ENCODE peak calls at places on chromosomes 6 and 20, in six cellular contexts. M is fibroblast of lung; E is CD4-positive, CD25-positive, alpha-beta regulatory T cell; S is sigmoid colon; B is psoas muscle; L is HepG2. H is an unnamed sample. For H3K4me1, the result is how much of the 10 kb centered on the place peaks cover.

GRCh38 chr20:4810446-4811019 is 88.8 kb downstream of the PRND start:
- DNase-seq in M (no peak), S (no peak), E (no peak), B (no peak), L (no peak), H (no peak)

GRCh38 chr6:107970255-107970654 is 12.2 kb upstream of the SEC63 start:
- DNase-seq in E (no peak), M (no peak), B (no peak), S (no peak), L (no peak), H (no peak)

GRCh38 chr6:14472964-14473363 is 355.4 kb downstream of the CD83 start:
- DNase-seq in B (no peak), M (peak), L (no peak), E (no peak), S (no peak), H (no peak)

GRCh38 chr6:63816979-63817436 is 181.4 kb downstream of the PHF3 start:
- DNase-seq in L (peak), B (no peak), M (no peak), S (no peak), E (no peak), H (no peak)

GRCh38 chr6:143337201-143337949 is 113.1 kb downstream of the ADAT2 start:
- DNase-seq in E (peak), S (no peak), M (no peak), L (peak), B (peak), H (no peak)

GRCh38 chr20:2465100-2465499 is 5.5 kb downstream of the SNRPB start:
- DNase-seq in B (no peak), E (no peak), S (no peak), M (no peak), L (no peak), H (no peak)

GRCh38 chr6:163416380-163416629 is 1.8 kb downstream of the QKI start:
- DNase-seq in E (peak), S (no peak), L (no peak), M (no peak), B (no peak), H (no peak)

GRCh38 chr6:158536891-158537798 is 22.7 kb upstream of the TMEM181 start:
- DNase-seq in E (no peak), M (peak), B (no peak), L (peak), S (no peak), H (no peak)

GRCh38 chr20:64151634-64152530 is 12.4 kb upstream of the MYT1 start:
- DNase-seq in L (peak), B (no peak), S (peak), M (peak), E (no peak), H (peak)

GRCh38 chr6:158607411-158608170 is 37.0 kb downstream of the DYNLT1 start:
- DNase-seq in S (no peak), M (peak), L (no peak), B (no peak), E (no peak), H (no peak)

GRCh38 chr20:2508631-2509467 is at the start of gene ZNF343:
- DNase-seq in S (peak), M (peak), L (peak), E (peak), B (peak), H (peak)

GRCh38 chr6:168527451-168528210 is 86.6 kb downstream of the SMOC2 start:
- DNase-seq in B (no peak), L (no peak), S (no peak), E (no peak), M (peak), H (no peak)

GRCh38 chr6:134041093-134041492 is 11.3 kb downstream of the SLC2A12 start:
- DNase-seq in E (no peak), B (no peak), L (no peak), M (peak), S (no peak), H (no peak)

GRCh38 chr20:57040924-57041323 is 225.5 kb downstream of the BMP7 start:
- DNase-seq in B (no peak), E (no peak), L (no peak), S (peak), M (peak), H (peak)

GRCh38 chr20:35662541-35662940 is 2.2 kb downstream of the CPNE1 start:
- DNase-seq in M (no peak), L (no peak), S (no peak), B (no peak), E (no peak), H (no peak)

GRCh38 chr20:62779417-62779685 is 16.9 kb upstream of the MRGBP start:
- DNase-seq in M (no peak), E (no peak), B (no peak), S (no peak), L (no peak), H (no peak)

GRCh38 chr20:54063998-54064676 is 6.3 kb downstream of the BCAS1 start:
- DNase-seq in S (no peak), M (no peak), E (peak), B (no peak), L (no peak), H (no peak)

GRCh38 chr20:11907621-11908020 is 10.1 kb upstream of the BTBD3 start:
- DNase-seq in S (no peak), L (no peak), B (no peak), E (no peak), M (no peak), H (no peak)

GRCh38 chr6:127422791-127423190 is 36.4 kb downstream of the KIAA0408 start:
- DNase-seq in M (no peak), E (no peak), S (no peak), L (no peak), B (no peak), H (no peak)

GRCh38 chr6:41462980-41463930 is 82.9 kb upstream of the FOXP4 start:
- DNase-seq in B (peak), L (peak), S (peak), M (peak), E (no peak), H (no peak)

GRCh38 chr20:22584630-22584921 is 204 bp upstream of the FOXA2 start:
- DNase-seq in S (no peak), L (peak), E (no peak), M (no peak), B (no peak), H (no peak)

GRCh38 chr6:98579089-98579488 is 255.3 kb upstream of the POU3F2 start:
- DNase-seq in B (no peak), L (no peak), S (no peak), E (no peak), M (peak), H (no peak)

GRCh38 chr6:72659754-72660153 is 37.9 kb downstream of the KCNQ5 start:
- DNase-seq in M (no peak), S (no peak), B (no peak), L (no peak), E (no peak), H (no peak)

GRCh38 chr6:69090132-69090531 is 455.1 kb downstream of the ADGRB3 start:
- DNase-seq in L (no peak), E (no peak), S (no peak), M (peak), B (no peak), H (no peak)

GRCh38 chr6:3489032-3489757 is 32.3 kb upstream of the SLC22A23 start:
- DNase-seq in L (no peak), S (no peak), B (no peak), M (peak), E (no peak), H (no peak)

GRCh38 chr6:13538084-13538483 is 36.3 kb upstream of the SIRT5 start:
- DNase-seq in M (peak), L (peak), S (no peak), B (no peak), E (peak), H (no peak)

GRCh38 chr6:7959453-7959852 is 48.9 kb upstream of the TXNDC5 start:
- DNase-seq in E (no peak), B (no peak), M (no peak), S (no peak), L (no peak), H (no peak)

GRCh38 chr20:40848530-40848929 is 159.5 kb upstream of the MAFB start:
- DNase-seq in E (no peak), M (no peak), L (no peak), B (no peak), S (no peak), H (no peak)

GRCh38 chr6:12962995-12963394 is 246.4 kb downstream of the PHACTR1 start:
- DNase-seq in L (no peak), S (no peak), M (peak), B (no peak), E (no peak), H (no peak)

GRCh38 chr6:110093981-110094380 is 85.5 kb downstream of the WASF1 start:
- DNase-seq in L (no peak), S (no peak), E (no peak), M (no peak), B (no peak), H (no peak)

GRCh38 chr6:168158280-168158979 is 79.4 kb upstream of the FRMD1 start:
- DNase-seq in L (no peak), S (peak), E (no peak), B (no peak), M (peak), H (no peak)

GRCh38 chr6:162181741-162182401 is 545.7 kb downstream of the PRKN start:
- DNase-seq in M (peak), B (no peak), E (no peak), L (no peak), S (no peak), H (no peak)

GRCh38 chr20:19504251-19504650 is 253.8 kb upstream of the RIN2 start:
- DNase-seq in L (no peak), B (no peak), E (no peak), M (no peak), S (no peak), H (no peak)

GRCh38 chr6:170130771-170131241 is 160.1 kb downstream of the DLL1 start:
- DNase-seq in M (no peak), B (no peak), E (no peak), S (peak), L (no peak), H (peak)

GRCh38 chr6:121823437-121823851 is 388.0 kb downstream of the GJA1 start:
- DNase-seq in M (peak), L (no peak), B (no peak), S (no peak), E (no peak), H (no peak)

GRCh38 chr6:47106216-47106615 is 64.1 kb upstream of the ADGRF1 start:
- DNase-seq in L (no peak), E (no peak), M (no peak), B (no peak), S (no peak), H (no peak)

DNA sequence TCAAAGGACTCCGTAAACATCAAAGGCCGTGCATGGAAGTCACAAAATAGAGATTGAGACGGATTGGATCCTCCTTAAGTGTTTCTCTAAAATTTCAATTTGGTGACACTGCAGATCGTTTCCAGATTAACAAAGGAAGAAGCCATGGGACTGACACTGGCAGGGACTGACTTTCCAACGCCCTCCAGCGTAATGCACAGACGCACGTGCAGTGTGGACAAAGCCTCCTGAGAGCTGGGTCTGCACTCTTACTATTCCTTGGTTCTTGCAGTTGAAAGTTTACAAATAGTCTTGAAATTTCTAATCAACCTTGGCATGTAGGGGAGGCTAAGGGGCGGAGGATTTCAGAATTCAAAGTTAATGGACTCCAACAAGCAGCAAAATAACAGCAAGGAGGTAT is 106.3 kb upstream of the TRAF3IP2 start:
- DNase-seq in L (no peak), B (no peak), S (no peak), M (no peak), E (no peak), H (no peak)
- H3K4me1 ChIP-seq in L (under half), B (under half), S (under half), M (under half), E (half or more), H (under half)

GRCh38 chr6:15994814-15995459 is 133.9 kb upstream of the MYLIP start:
- DNase-seq in E (no peak), B (no peak), S (no peak), L (no peak), M (no peak), H (no peak)

GRCh38 chr6:15996030-15996429 is 132.9 kb upstream of the MYLIP start:
- DNase-seq in L (no peak), B (no peak), M (no peak), S (no peak), E (no peak), H (no peak)

GRCh38 chr6:15999201-15999600 is 129.7 kb upstream of the MYLIP start:
- DNase-seq in M (no peak), E (no peak), L (no peak), S (no peak), B (no peak), H (no peak)

GRCh38 chr6:16001158-16001557 is 127.7 kb upstream of the MYLIP start:
- DNase-seq in S (no peak), B (no peak), E (no peak), L (no peak), M (no peak), H (no peak)

GRCh38 chr6:15997751-15998388 is 131.0 kb upstream of the MYLIP start:
- DNase-seq in M (no peak), S (no peak), E (no peak), L (no peak), B (no peak), H (no peak)
- H3K4me3 ChIP-seq in M (no peak), S (no peak), E (no peak), L (no peak), B (no peak), H (no peak)

GRCh38 chr20:37373020-37373592 is 27.2 kb downstream of the SRC start:
- DNase-seq in S (no peak), M (no peak), B (no peak), L (no peak), E (no peak), H (no peak)
- H3K4me1 ChIP-seq in S (under half), M (under half), B (under half), L (under half), E (under half), H (under half)

GRCh38 chr6:2454180-2454579 is 208.8 kb upstream of the GMDS start:
- DNase-seq in M (no peak), S (no peak), E (no peak), L (no peak), B (no peak), H (no peak)

GRCh38 chr6:2447318-2447717 is 201.9 kb upstream of the GMDS start:
- DNase-seq in L (peak), M (no peak), S (no peak), B (no peak), E (no peak), H (no peak)

GRCh38 chr6:2450546-2450945 is 205.1 kb upstream of the GMDS start:
- DNase-seq in L (no peak), S (no peak), B (peak), M (no peak), E (no peak), H (no peak)

GRCh38 chr6:2449572-2449940 is 204.2 kb upstream of the GMDS start:
- DNase-seq in B (no peak), M (no peak), L (no peak), E (no peak), S (no peak), H (no peak)

GRCh38 chr6:2448826-2449571 is 203.6 kb upstream of the GMDS start:
- DNase-seq in M (peak), E (no peak), L (peak), B (no peak), S (no peak), H (no peak)
- H3K4me3 ChIP-seq in M (no peak), E (peak), L (no peak), B (no peak), S (no peak), H (no peak)

DNA sequence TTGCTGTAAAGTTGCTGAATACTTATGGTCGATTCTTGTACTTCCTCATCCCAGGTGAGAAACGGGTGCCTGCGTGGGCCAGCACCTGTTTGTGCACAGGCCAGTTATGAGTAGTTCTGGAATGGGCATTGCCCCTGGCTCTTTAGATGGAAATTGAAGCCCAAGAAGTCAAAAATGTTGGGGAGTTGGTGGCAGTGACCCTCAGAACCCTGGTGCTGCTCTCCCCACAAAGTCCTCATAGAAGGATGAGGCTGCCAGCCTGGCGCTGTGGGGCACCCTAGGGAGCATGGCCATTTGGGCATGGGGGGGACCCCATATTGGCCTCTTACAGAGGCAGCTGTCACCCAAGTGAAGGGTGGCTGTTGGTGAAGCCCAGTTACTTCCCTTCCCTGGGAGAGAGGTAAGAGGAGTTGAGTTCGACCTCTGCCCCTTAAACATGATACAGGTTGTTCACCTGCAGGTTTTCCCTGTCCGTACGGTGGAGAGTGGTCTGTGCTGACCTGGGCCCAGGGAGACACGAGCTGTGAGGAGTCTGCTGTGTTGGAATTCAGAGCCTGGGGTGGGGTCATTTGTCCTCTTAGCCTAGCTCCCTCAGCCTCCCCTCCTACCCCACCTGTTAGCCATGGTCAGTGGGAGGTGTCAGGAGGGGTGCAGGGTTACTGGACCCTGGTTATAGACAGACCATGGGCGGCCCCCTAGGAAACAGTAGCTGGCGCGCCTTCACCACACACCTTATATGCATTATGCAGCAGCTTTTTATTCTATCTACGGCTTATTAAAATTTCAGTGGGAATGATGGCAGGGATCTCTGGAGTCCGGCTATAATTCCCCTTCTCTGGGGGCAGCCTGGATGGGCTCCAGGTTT is 4.9 kb downstream of the HMGA1 start:
- DNase-seq in M (no peak), L (no peak), E (no peak), B (no peak), S (peak), H (no peak)
- H3K4me1 ChIP-seq in M (under half), L (half or more), E (under half), B (under half), S (under half), H (half or more)

GRCh38 chr6:26497610-26498009 is 2.5 kb upstream of the BTN1A1 start:
- DNase-seq in M (no peak), L (no peak), S (no peak), E (no peak), B (no peak), H (no peak)

GRCh38 chr6:26500102-26500501 is at the start of gene BTN1A1:
- DNase-seq in B (no peak), L (no peak), E (no peak), M (no peak), S (no peak), H (no peak)

GRCh38 chr6:26501482-26501986 is 1.4 kb downstream of the BTN1A1 start:
- DNase-seq in S (peak), B (peak), M (peak), E (peak), L (no peak), H (peak)

GRCh38 chr6:26507658-26508057 is 7.6 kb downstream of the BTN1A1 start:
- DNase-seq in E (no peak), B (no peak), L (no peak), S (no peak), M (no peak), H (no peak)

GRCh38 chr6:26502169-26502568 is 2.1 kb downstream of the BTN1A1 start:
- DNase-seq in B (no peak), S (no peak), M (no peak), E (no peak), L (peak), H (no peak)
- H3K4me3 ChIP-seq in B (peak), S (no peak), M (no peak), E (peak), L (no peak), H (no peak)

H was measured in RWPE2.